ENCODE peak calls at places on chromosome 22, in seven cellular contexts. I is cardiac muscle cell; F is EH; P is activated CD4-positive, alpha-beta T cell treated with anti-CD3 and anti-CD28 coated beads, Interleukin-2, amount 50 U/mL, for 24 hours; Y is activated gamma-delta T cell; H is esophagus muscularis mucosa; O is mesenchymal stem cell. E is an unnamed sample.

GRCh38 chr22:44682556-44683168 is 19.3 kb upstream of the PRR5 start:
- DNase-seq in P (no peak), F (no peak), O (no peak), H (no peak), Y (no peak), I (no peak), E (no peak)

GRCh38 chr22:30636226-30637077 is 871 bp downstream of the SLC35E4 start:
- DNase-seq in O (peak; percentile 17), F (peak; percentile 24), P (no peak), I (no peak), Y (no peak), H (no peak), E (no peak)

GRCh38 chr22:47219789-47220188 is 457.3 kb downstream of the TBC1D22A start:
- DNase-seq in H (peak; percentile 66), P (no peak), Y (no peak), O (no peak), I (no peak), F (no peak), E (no peak)

GRCh38 chr22:43315687-43316217 is 27.4 kb downstream of the SCUBE1 start:
- DNase-seq in O (no peak), P (no peak), Y (no peak), F (no peak), I (no peak), H (no peak), E (no peak)

GRCh38 chr22:35727436-35727835 is 9.8 kb downstream of the APOL5 start:
- DNase-seq in F (no peak), H (no peak), O (no peak), Y (no peak), P (no peak), I (peak; percentile 33), E (no peak)

GRCh38 chr22:27405672-27406388 is 395.7 kb downstream of the MN1 start:
- DNase-seq in F (peak; percentile 65), H (no peak), P (no peak), I (peak; percentile 69), O (peak; percentile 43), Y (no peak), E (peak; percentile 41)

GRCh38 chr22:27063381-27063780 is 406.0 kb downstream of the MIAT start:
- DNase-seq in H (no peak), Y (no peak), O (no peak), I (no peak), P (no peak), F (no peak), E (no peak)

GRCh38 chr22:19844423-19845368 is 10.0 kb downstream of the GNB1L start:
- DNase-seq in P (no peak), O (peak; percentile 13), I (no peak), Y (no peak), F (peak; percentile 90), H (no peak), E (peak; percentile 35)

GRCh38 chr22:44686873-44687600 is 15.0 kb upstream of the PRR5 start:
- DNase-seq in P (no peak), O (peak; percentile 46), H (no peak), F (peak; percentile 74), Y (no peak), I (no peak), E (peak; percentile 76)

GRCh38 chr22:31142285-31142684 is 2.0 kb upstream of the PLA2G3 start:
- DNase-seq in H (no peak), O (no peak), P (no peak), I (no peak), F (no peak), Y (no peak), E (no peak)

GRCh38 chr22:24133187-24133965 is 47.9 kb upstream of the SUSD2 start:
- DNase-seq in F (peak; percentile 46), H (no peak), O (peak; percentile 36), I (peak; percentile 50), Y (no peak), P (no peak), E (peak; percentile 31)

GRCh38 chr22:42680648-42681047 is 31.5 kb upstream of the CYB5R3 start:
- DNase-seq in P (no peak), I (no peak), H (no peak), Y (no peak), F (peak; percentile 97), O (peak; percentile 97), E (peak; percentile 96)

GRCh38 chr22:22388494-22388893 is 120.0 kb downstream of the ZNF280B start:
- DNase-seq in P (no peak), O (no peak), H (peak; percentile 45), I (no peak), F (no peak), Y (no peak), E (no peak)

E was measured in iris pigment epithelial cell.